ENCODE peak calls at places on chromosomes 7 and 10, in nine cellular contexts. C is gastrocnemius medialis, Z is adrenal gland, N is cardiac muscle cell, R is astrocyte of the spinal cord, M is cardiac fibroblast, V is thoracic aorta, S is psoas muscle, F is BJ. A is an unnamed sample.

GRCh38 chr10:32982293-32982709 is 24.3 kb upstream of the ITGB1 start:
- DNase-seq in C (no peak), Z (no peak), N (no peak), R (peak; percentile 93), M (peak; percentile 71), V (no peak), S (no peak), F (peak; percentile 74), A (no peak)

GRCh38 chr7:92586403-92586802 is 3.8 kb downstream of the FAM133B start:
- DNase-seq in C (no peak), Z (no peak), N (no peak), R (no peak), M (peak; percentile 24), V (no peak), S (no peak), F (peak; percentile 9), A (no peak)

GRCh38 chr7:34041716-34042115 is 136.4 kb downstream of the BMPER start:
- DNase-seq in C (no peak), Z (no peak), N (no peak), R (no peak), M (peak; percentile 31), V (no peak), S (no peak), F (no peak), A (no peak)

GRCh38 chr7:152025937-152026890 is 740 bp downstream of the GALNT11 start:
- DNase-seq in C (no peak), Z (no peak), N (no peak), R (no peak), M (no peak), V (no peak), S (no peak), F (no peak), A (no peak)

GRCh38 chr10:58666024-58666423 is 153.4 kb downstream of the BICC1 start:
- DNase-seq in C (no peak), Z (no peak), N (no peak), R (peak; percentile 46), M (no peak), V (no peak), S (no peak), F (no peak), A (peak; percentile 22)

GRCh38 chr10:31590023-31590800 is 271.2 kb downstream of the ZEB1 start:
- DNase-seq in C (no peak), Z (no peak), N (no peak), R (no peak), M (peak; percentile 31), V (no peak), S (no peak), F (no peak), A (no peak)

GRCh38 chr10:30000802-30001571 is 58.4 kb downstream of the JCAD start:
- DNase-seq in C (peak; percentile 73), Z (peak; percentile 82), N (no peak), R (peak; percentile 86), M (peak; percentile 95), V (peak; percentile 80), S (peak; percentile 32), F (peak; percentile 9), A (peak; percentile 19)

GRCh38 chr7:100208911-100209408 is 10.8 kb upstream of the PVRIG start:
- DNase-seq in C (no peak), Z (no peak), N (no peak), R (no peak), M (no peak), V (no peak), S (no peak), F (no peak), A (no peak)

GRCh38 chr10:71419002-71419540 is 22.4 kb downstream of the CDH23 start:
- DNase-seq in C (no peak), Z (no peak), N (no peak), R (no peak), M (no peak), V (no peak), S (no peak), F (no peak), A (no peak)

GRCh38 chr7:26202019-26202985 is 757 bp downstream of the CBX3 start:
- DNase-seq in C (peak; percentile 21), Z (peak; percentile 70), N (peak; percentile 66), R (peak; percentile 57), M (peak; percentile 41), V (no peak), S (peak; percentile 62), F (no peak), A (no peak)

GRCh38 chr7:37380831-37381230 is 67.8 kb downstream of the ELMO1 start:
- DNase-seq in C (no peak), Z (no peak), N (no peak), R (no peak), M (no peak), V (no peak), S (no peak), F (no peak), A (no peak)

GRCh38 chr10:53022663-53023088 is 250.1 kb upstream of the MBL2 start:
- DNase-seq in C (no peak), Z (no peak), N (no peak), R (no peak), M (no peak), V (no peak), S (no peak), F (no peak), A (no peak)

GRCh38 chr7:85682819-85683218 is 496.0 kb upstream of the SEMA3D start:
- DNase-seq in C (no peak), Z (no peak), N (no peak), R (peak; percentile 29), M (peak; percentile 21), V (no peak), S (no peak), F (no peak), A (no peak)

GRCh38 chr10:6269953-6270867 is 67.5 kb downstream of the PFKFB3 start:
- DNase-seq in C (no peak), Z (no peak), N (no peak), R (no peak), M (no peak), V (no peak), S (no peak), F (no peak), A (no peak)

GRCh38 chr10:133260895-133261725 is 15.6 kb downstream of the ADAM8 start:
- DNase-seq in C (no peak), Z (peak; percentile 61), N (peak; percentile 49), R (peak; percentile 22), M (peak; percentile 21), V (no peak), S (peak; percentile 61), F (no peak), A (peak; percentile 29)

GRCh38 chr7:142797342-142797798 is 26.6 kb downstream of the PRSS2 start:
- DNase-seq in C (no peak), Z (no peak), N (no peak), R (no peak), M (no peak), V (no peak), S (no peak), F (no peak), A (no peak)

GRCh38 chr7:19957664-19958063 is 184.2 kb upstream of the TMEM196 start:
- DNase-seq in C (no peak), Z (no peak), N (no peak), R (peak; percentile 15), M (peak; percentile 32), V (no peak), S (no peak), F (peak; percentile 28), A (no peak)

GRCh38 chr7:1920266-1920681 is 250.2 kb downstream of the ELFN1 start:
- DNase-seq in C (no peak), Z (no peak), N (no peak), R (no peak), M (no peak), V (no peak), S (no peak), F (no peak), A (no peak)

DNA sequence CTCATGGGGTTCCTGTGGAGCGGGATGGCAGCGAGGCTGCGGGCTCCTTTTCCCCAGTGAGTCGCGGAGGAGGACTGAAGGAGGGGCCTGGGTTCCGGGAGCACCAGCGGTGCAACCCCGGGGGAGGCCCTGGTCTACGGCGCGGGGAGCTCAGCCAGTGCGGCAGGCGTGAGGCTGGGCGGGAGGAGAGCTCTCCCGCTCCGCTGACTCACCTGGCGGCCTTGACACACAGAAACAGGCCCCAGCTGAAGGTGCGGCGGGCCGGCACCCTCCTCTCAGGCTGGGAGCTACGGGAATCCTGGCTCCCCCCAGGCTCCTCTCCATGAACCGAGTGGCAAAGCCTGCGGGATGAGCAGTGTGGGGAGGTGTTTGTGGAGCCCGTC is 6.8 kb upstream of the NOM1 start:
- DNase-seq in C (no peak), Z (no peak), N (no peak), R (no peak), M (no peak), V (no peak), S (no peak), F (no peak), A (no peak)
- H3K4me3 ChIP-seq in C (no peak overlapping the region), Z (no peak overlapping the region), N (no peak overlapping the region), R (no peak overlapping the region), M (no peak overlapping the region), V (peak overlapping the region; percentile 35), S (no peak overlapping the region), F (no peak overlapping the region), A (no peak overlapping the region)

DNA sequence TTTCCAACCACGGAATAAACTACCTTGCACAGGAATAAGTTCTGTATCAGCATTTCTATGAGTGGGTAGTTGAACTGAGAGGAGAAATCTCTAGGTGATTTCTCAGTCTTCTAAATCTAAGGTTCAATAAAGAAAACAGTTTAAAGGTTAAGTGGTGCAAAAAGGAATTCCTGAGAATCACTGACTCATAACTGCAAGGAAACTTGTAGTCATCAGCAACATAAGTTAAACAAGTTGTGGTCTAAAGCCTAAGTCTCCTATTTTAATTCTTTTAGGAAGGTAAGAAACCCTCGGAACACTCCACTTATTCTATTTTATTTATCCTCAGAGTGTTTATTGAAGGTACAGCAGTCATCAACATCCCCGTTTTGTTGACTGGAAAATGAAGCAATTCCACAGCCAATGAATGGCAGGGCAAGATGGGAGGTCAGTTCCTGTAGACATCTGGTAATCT is 92.4 kb upstream of the PIK3CG start:
- DNase-seq in C (no peak), Z (no peak), N (no peak), R (peak; percentile 88), M (peak; percentile 45), V (no peak), S (no peak), F (peak; percentile 53), A (no peak)
- H3K4me3 ChIP-seq in C (no peak overlapping the region), Z (no peak overlapping the region), N (no peak overlapping the region), R (no peak overlapping the region), M (no peak overlapping the region), V (no peak overlapping the region), S (no peak overlapping the region), F (no peak overlapping the region), A (no peak overlapping the region)

DNA sequence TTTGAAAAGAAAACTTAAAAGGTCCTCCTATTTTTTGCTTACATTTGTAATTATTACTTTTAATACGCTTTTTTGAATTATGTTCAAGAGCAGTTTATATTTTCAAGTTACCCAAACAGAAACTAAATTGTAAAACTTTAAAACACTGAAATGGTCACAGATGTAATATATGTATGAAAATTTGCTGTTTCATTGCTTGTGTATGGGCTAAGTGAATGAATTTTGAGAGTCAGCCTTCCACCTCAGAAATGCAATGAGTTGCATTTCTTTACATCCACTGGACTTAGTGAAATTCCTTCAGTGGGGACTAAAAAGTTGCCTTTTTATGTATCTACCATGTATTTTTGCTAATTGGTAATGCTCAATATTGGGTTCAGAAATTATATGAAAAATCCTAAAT is 1.6 kb downstream of the VPS26A start:
- DNase-seq in C (no peak), Z (no peak), N (no peak), R (no peak), M (no peak), V (no peak), S (no peak), F (no peak), A (no peak)
- H3K4me3 ChIP-seq in C (peak overlapping the region; percentile 90), Z (no peak overlapping the region), N (peak overlapping the region; percentile 93), R (peak overlapping the region; percentile 91), M (peak overlapping the region; percentile 90), V (peak overlapping the region; percentile 83), S (peak overlapping the region; percentile 93), F (peak overlapping the region; percentile 90), A (no peak overlapping the region)

GRCh38 chr7:105195891-105196290 is 181.9 kb downstream of the KMT2E start:
- DNase-seq in C (no peak), Z (no peak), N (no peak), R (no peak), M (no peak), V (no peak), S (no peak), F (no peak), A (no peak)
- H3K4me3 ChIP-seq in C (no peak overlapping the region), Z (no peak overlapping the region), N (no peak overlapping the region), R (no peak overlapping the region), M (no peak overlapping the region), V (no peak overlapping the region), S (no peak overlapping the region), F (no peak overlapping the region), A (no peak overlapping the region)

A was measured in prostate gland.